ENCODE peak calls at places on chromosomes 12 and 14, in six cellular contexts. L, Q, J, Y, W and R are unnamed samples.

GRCh38 chr12:113007166-113007565 is 28.8 kb downstream of the OAS2 start:
- DNase-seq in L (peak; percentile 38), Q (peak; percentile 47), J (no peak), Y (no peak), W (peak; percentile 9), R (no peak)

GRCh38 chr14:75514673-75515630 is 7.3 kb upstream of the BATF start:
- DNase-seq in L (peak; percentile 79), Q (peak; percentile 30), J (no peak), Y (peak; percentile 24), W (no peak), R (no peak)

GRCh38 chr12:96427269-96427729 is 27.1 kb upstream of the CDK17 start:
- DNase-seq in L (peak; percentile 74), Q (peak; percentile 100), J (peak; percentile 100), Y (no peak), W (peak; percentile 91), R (no peak)

GRCh38 chr12:89236748-89237428 is 115.4 kb downstream of the DUSP6 start:
- DNase-seq in L (no peak), Q (no peak), J (no peak), Y (no peak), W (no peak), R (no peak)

GRCh38 chr14:92902191-92902590 is 20.8 kb upstream of the CHGA start:
- DNase-seq in L (no peak), Q (no peak), J (no peak), Y (no peak), W (no peak), R (no peak)

GRCh38 chr12:49838973-49839633 is 3.8 kb downstream of the BCDIN3D start:
- DNase-seq in L (peak; percentile 82), Q (peak; percentile 68), J (no peak), Y (peak; percentile 27), W (peak; percentile 67), R (peak; percentile 37)

GRCh38 chr14:41865894-41866293 is 259.2 kb downstream of the LRFN5 start:
- DNase-seq in L (no peak), Q (no peak), J (no peak), Y (no peak), W (no peak), R (no peak)

GRCh38 chr12:108459106-108459505 is 56.0 kb upstream of the FICD start:
- DNase-seq in L (no peak), Q (no peak), J (no peak), Y (no peak), W (no peak), R (no peak)

GRCh38 chr14:91229743-91230200 is 14.7 kb downstream of the GPR68 start:
- DNase-seq in L (no peak), Q (no peak), J (no peak), Y (no peak), W (no peak), R (no peak)

GRCh38 chr12:131536337-131536736 is 174.6 kb upstream of the SFSWAP start:
- DNase-seq in L (no peak), Q (no peak), J (no peak), Y (peak; percentile 12), W (no peak), R (no peak)

GRCh38 chr12:133038310-133038709 is 1.0 kb downstream of the ZNF84 start:
- DNase-seq in L (no peak), Q (no peak), J (no peak), Y (no peak), W (no peak), R (no peak)

GRCh38 chr12:48813464-48814312 is 4.6 kb upstream of the CACNB3 start:
- DNase-seq in L (peak; percentile 88), Q (peak; percentile 36), J (no peak), Y (no peak), W (no peak), R (no peak)

GRCh38 chr14:96139879-96140278 is 64.8 kb upstream of the BDKRB2 start:
- DNase-seq in L (no peak), Q (no peak), J (no peak), Y (no peak), W (no peak), R (no peak)

GRCh38 chr14:94907626-94908261 is 137.8 kb upstream of the GSC start:
- DNase-seq in L (peak; percentile 44), Q (peak; percentile 0), J (no peak), Y (no peak), W (no peak), R (no peak)

GRCh38 chr14:100586520-100587247 is 533 bp downstream of the BEGAIN start:
- DNase-seq in L (peak; percentile 67), Q (peak; percentile 23), J (no peak), Y (no peak), W (peak; percentile 37), R (no peak)

GRCh38 chr14:99118046-99118721 is 153.8 kb downstream of the BCL11B start:
- DNase-seq in L (peak; percentile 63), Q (no peak), J (no peak), Y (no peak), W (peak; percentile 33), R (no peak)

GRCh38 chr14:95040723-95041476 is 116.4 kb downstream of the DICER1 start:
- DNase-seq in L (peak; percentile 32), Q (no peak), J (no peak), Y (no peak), W (no peak), R (no peak)

GRCh38 chr14:69259531-69260245 is at the start of gene GALNT16:
- DNase-seq in L (peak; percentile 87), Q (peak; percentile 27), J (no peak), Y (no peak), W (no peak), R (peak; percentile 60)

GRCh38 chr12:72214163-72214562 is 58.0 kb upstream of the TRHDE start:
- DNase-seq in L (no peak), Q (peak; percentile 22), J (no peak), Y (no peak), W (no peak), R (no peak)

GRCh38 chr12:111557271-111558106 is 41.6 kb downstream of the ATXN2 start:
- DNase-seq in L (no peak), Q (peak; percentile 29), J (no peak), Y (no peak), W (peak; percentile 45), R (no peak)

GRCh38 chr14:51328089-51328941 is 88.3 kb downstream of the TMX1 start:
- DNase-seq in L (peak; percentile 54), Q (peak; percentile 44), J (peak; percentile 29), Y (no peak), W (no peak), R (no peak)

GRCh38 chr14:105448706-105449111 is 25.9 kb upstream of the CRIP2 start:
- DNase-seq in L (peak; percentile 93), Q (peak; percentile 70), J (peak; percentile 6), Y (peak; percentile 65), W (peak; percentile 79), R (peak; percentile 72)

GRCh38 chr12:48861111-48861510 is 4.6 kb downstream of the RND1 start:
- DNase-seq in L (no peak), Q (no peak), J (no peak), Y (no peak), W (no peak), R (no peak)

GRCh38 chr12:93145086-93145485 is 216.0 kb upstream of the EEA1 start:
- DNase-seq in L (no peak), Q (no peak), J (no peak), Y (no peak), W (no peak), R (no peak)

GRCh38 chr14:105316968-105317498 is 2.5 kb downstream of the PACS2 start:
- DNase-seq in L (no peak), Q (no peak), J (no peak), Y (no peak), W (no peak), R (no peak)

GRCh38 chr14:49893309-49894213 is 679 bp downstream of the ARF6 start:
- DNase-seq in L (peak; percentile 65), Q (peak; percentile 55), J (no peak), Y (peak; percentile 58), W (no peak), R (no peak)

GRCh38 chr14:99633913-99634312 is 11.0 kb upstream of the HHIPL1 start:
- DNase-seq in L (no peak), Q (no peak), J (no peak), Y (no peak), W (no peak), R (no peak)

GRCh38 chr14:92850492-92850891 is 56.4 kb downstream of the GOLGA5 start:
- DNase-seq in L (no peak), Q (no peak), J (no peak), Y (no peak), W (no peak), R (no peak)

DNA sequence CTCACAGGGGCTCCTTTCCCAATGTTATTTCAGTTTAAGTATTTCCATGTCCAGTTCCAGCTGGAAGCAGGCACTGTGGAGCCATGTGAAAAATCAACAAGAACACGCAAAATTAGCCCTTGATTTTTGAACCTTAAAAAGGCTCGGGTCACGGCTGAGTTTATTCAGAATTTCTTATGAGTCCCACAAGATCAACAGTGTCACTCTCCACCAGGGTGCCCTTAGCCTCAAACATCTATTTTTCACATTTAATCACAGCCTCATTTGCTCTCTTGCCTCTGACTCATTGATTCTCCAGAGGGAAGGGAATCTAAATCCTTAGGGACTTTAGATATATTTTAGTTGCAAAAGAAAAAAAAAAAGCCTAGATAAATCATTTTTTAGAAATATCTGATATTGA is 157.7 kb upstream of the AVPR1A start:
- DNase-seq in L (no peak), Q (no peak), J (no peak), Y (no peak), W (peak; percentile 40), R (no peak)
- TF ChIP-seq CTCF in L (no peak), Q (no peak), J (no peak), Y (no peak), W (no peak), R (no peak)

DNA sequence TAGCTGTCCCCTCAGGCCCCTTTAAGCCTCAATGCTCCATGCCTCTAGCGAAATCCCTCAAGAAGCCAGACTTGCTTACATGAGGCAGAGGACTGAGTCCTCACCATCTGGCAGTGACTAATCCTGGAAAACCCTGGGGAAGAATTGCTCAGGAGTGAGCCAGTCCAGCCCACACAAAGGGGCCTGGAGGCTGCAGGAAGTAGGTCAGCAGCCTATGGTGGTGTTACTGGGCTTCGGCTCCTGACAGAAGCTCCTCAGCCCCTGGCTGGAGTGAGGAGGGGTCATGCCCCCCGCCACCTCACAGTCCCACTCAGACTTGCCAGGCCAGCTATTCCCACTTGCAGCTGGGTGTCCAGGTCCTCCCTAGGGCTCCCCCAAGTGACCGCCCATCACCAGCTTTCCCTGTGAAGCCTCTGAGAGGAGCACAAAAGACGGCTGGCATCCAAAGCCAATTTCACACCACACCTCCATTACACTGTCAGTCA is 250.5 kb downstream of the DPF3 start:
- DNase-seq in L (no peak), Q (peak; percentile 95), J (peak; percentile 94), Y (no peak), W (peak; percentile 15), R (no peak)
- TF ChIP-seq CTCF in L (no peak), Q (no peak), J (peak; percentile 12), Y (no peak), W (no peak), R (no peak)

DNA sequence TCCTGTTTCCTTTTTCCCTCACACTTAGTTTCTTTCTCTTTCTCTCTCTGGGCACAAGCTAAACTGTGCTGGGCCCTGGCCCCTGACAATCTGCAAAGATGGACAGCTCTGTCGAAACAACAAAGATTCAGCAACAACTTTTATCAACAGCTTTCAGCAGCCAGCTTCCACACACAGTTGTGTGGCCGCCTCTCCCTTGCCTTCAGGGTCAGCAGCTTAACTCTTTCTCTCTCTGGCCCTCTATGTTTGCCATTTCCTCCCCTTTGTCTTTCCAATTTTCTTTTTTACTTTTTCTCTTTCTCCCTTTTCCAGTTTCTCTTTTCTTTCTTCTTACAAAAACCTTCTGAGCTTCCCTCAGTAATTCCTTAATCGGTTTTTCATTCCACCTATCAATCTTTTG is 43.3 kb downstream of the IQSEC3 start:
- DNase-seq in L (no peak), Q (no peak), J (no peak), Y (no peak), W (no peak), R (no peak)
- TF ChIP-seq CTCF in L (no peak), Q (no peak), J (no peak), Y (no peak), W (no peak), R (no peak)

GRCh38 chr12:68449196-68449595 is 117.0 kb upstream of the MDM1 start:
- DNase-seq in L (no peak), Q (no peak), J (no peak), Y (no peak), W (no peak), R (no peak)
- TF ChIP-seq CTCF in L (no peak), Q (no peak), J (no peak), Y (no peak), W (no peak), R (no peak)